ENCODE peak calls at places on chromosomes 12 and 14, in six cellular contexts. Q is esophagus squamous epithelium; K is activated CD4-positive, alpha-beta T cell treated with anti-CD3 and anti-CD28 coated beads for 1 hour; X is endodermal cell; M is brain microvascular endothelial cell; B is HS-27A. E is an unnamed sample.

GRCh38 chr14:85533821-85534271 is 3.9 kb downstream of the FLRT2 start:
- DNase-seq in Q (no peak), X (peak), M (no peak), B (peak), K (no peak), E (peak)

GRCh38 chr14:81176224-81176623 is 44.5 kb downstream of the GTF2A1 start:
- DNase-seq in Q (no peak), B (no peak), K (no peak), M (no peak), X (no peak), E (no peak)

GRCh38 chr12:121579190-121579791 is 1.5 kb downstream of the KDM2B start:
- DNase-seq in M (no peak), K (no peak), B (no peak), X (peak), Q (no peak), E (no peak)

GRCh38 chr14:33930464-33930863 is 20.4 kb downstream of the EGLN3 start:
- DNase-seq in B (no peak), X (no peak), Q (no peak), K (no peak), M (no peak), E (no peak)

GRCh38 chr12:117857632-117858274 is 111.0 kb downstream of the KSR2 start:
- DNase-seq in M (peak), B (no peak), Q (no peak), K (peak), X (peak), E (peak)

GRCh38 chr12:114769634-114770033 is 85.7 kb upstream of the TBX3 start:
- DNase-seq in M (no peak), Q (no peak), B (no peak), K (no peak), X (no peak), E (no peak)

GRCh38 chr14:41120400-41120799 is 486.3 kb upstream of the LRFN5 start:
- DNase-seq in B (no peak), M (no peak), Q (no peak), X (no peak), K (no peak), E (no peak)

GRCh38 chr12:6205144-6205539 is 4.9 kb downstream of the CD9 start:
- DNase-seq in M (no peak), K (no peak), B (no peak), X (peak), Q (no peak), E (peak)

GRCh38 chr12:62123721-62124203 is 136.4 kb upstream of the USP15 start:
- DNase-seq in Q (no peak), B (no peak), K (no peak), X (peak), M (peak), E (peak)

GRCh38 chr14:104143071-104143470 is 4.7 kb downstream of the KIF26A start:
- DNase-seq in B (no peak), K (no peak), Q (no peak), M (no peak), X (peak), E (no peak)

GRCh38 chr12:11688831-11689230 is 39.4 kb downstream of the ETV6 start:
- DNase-seq in M (no peak), X (peak), K (no peak), B (no peak), Q (no peak), E (no peak)

GRCh38 chr12:63420206-63420644 is 248.1 kb downstream of the DPY19L2 start:
- DNase-seq in X (peak), M (peak), Q (no peak), K (no peak), B (peak), E (peak)

GRCh38 chr14:44448816-44449411 is 58.2 kb downstream of the FSCB start:
- DNase-seq in K (no peak), M (no peak), Q (no peak), B (no peak), X (no peak), E (peak)

GRCh38 chr14:94573706-94574105 is 7.5 kb upstream of the SERPINA5 start:
- DNase-seq in K (no peak), B (no peak), Q (no peak), M (no peak), X (no peak), E (no peak)

GRCh38 chr14:57403521-57403864 is 13.1 kb downstream of the NAA30 start:
- DNase-seq in B (no peak), X (no peak), Q (no peak), M (no peak), K (no peak), E (no peak)

GRCh38 chr14:32588448-32589320 is 259.6 kb downstream of the AKAP6 start:
- DNase-seq in K (no peak), X (peak), Q (no peak), B (no peak), M (no peak), E (peak)

GRCh38 chr12:99043319-99043914 is 398.3 kb downstream of the APAF1 start:
- DNase-seq in K (no peak), X (peak), Q (no peak), M (peak), B (no peak), E (peak)

GRCh38 chr14:23381871-23382270 is 5.0 kb downstream of the CMTM5 start:
- DNase-seq in X (no peak), Q (no peak), K (no peak), M (no peak), B (no peak), E (no peak)

GRCh38 chr12:97921957-97922722 is 459.5 kb downstream of the RMST start:
- DNase-seq in K (no peak), X (no peak), B (no peak), Q (no peak), M (peak), E (no peak)

GRCh38 chr14:70906785-70907171 is 481 bp upstream of the PCNX1 start:
- DNase-seq in M (no peak), X (no peak), K (no peak), B (no peak), Q (no peak), E (no peak)

GRCh38 chr12:113929312-113929989 is 36.7 kb downstream of the RBM19 start:
- DNase-seq in Q (no peak), X (no peak), B (no peak), K (no peak), M (no peak), E (no peak)

GRCh38 chr12:71456316-71456715 is 16.7 kb downstream of the LGR5 start:
- DNase-seq in Q (no peak), B (no peak), M (no peak), X (no peak), K (no peak), E (no peak)

GRCh38 chr12:46454981-46455380 is 82.4 kb upstream of the SLC38A2 start:
- DNase-seq in X (no peak), M (no peak), B (no peak), K (no peak), Q (no peak), E (no peak)

GRCh38 chr12:1501695-1502440 is 92.5 kb downstream of the FBXL14 start:
- DNase-seq in Q (no peak), M (no peak), B (no peak), K (no peak), X (no peak), E (no peak)

GRCh38 chr12:99277566-99277965 is 370.0 kb upstream of the GARIN6 start:
- DNase-seq in X (no peak), Q (no peak), M (no peak), K (no peak), B (no peak), E (no peak)

GRCh38 chr12:66755727-66756395 is 77.0 kb upstream of the GRIP1 start:
- DNase-seq in M (no peak), B (no peak), X (no peak), K (no peak), Q (no peak), E (peak)

GRCh38 chr14:30988509-30988908 is 36.9 kb upstream of the AP4S1 start:
- DNase-seq in M (no peak), X (no peak), Q (no peak), B (no peak), K (no peak), E (no peak)

GRCh38 chr14:58722433-58722832 is 84.7 kb downstream of the DACT1 start:
- DNase-seq in B (no peak), M (no peak), K (no peak), X (no peak), Q (no peak), E (no peak)

GRCh38 chr12:104292872-104293794 is 10.4 kb upstream of the EID3 start:
- DNase-seq in M (no peak), Q (no peak), X (no peak), K (no peak), B (no peak), E (peak)